ENCODE peak calls at places on chromosomes 7 and 10, in five cellular contexts. E, K, C, V and T are unnamed samples.

GRCh38 chr10:33216661-33217427 is 117.6 kb downstream of the NRP1 start:
- DNase-seq in K (no peak), V (no peak), E (peak), C (no peak), T (no peak)

GRCh38 chr10:58967551-58968418 is 208.7 kb upstream of the PHYHIPL start:
- DNase-seq in V (no peak), K (no peak), C (no peak), E (peak), T (peak)

GRCh38 chr7:26292768-26293560 is 1.3 kb downstream of the SNX10 start:
- DNase-seq in C (no peak), K (peak), V (peak), E (peak), T (no peak)

GRCh38 chr7:17147409-17147808 is 151.0 kb upstream of the AHR start:
- DNase-seq in E (no peak), K (no peak), V (no peak), C (no peak), T (no peak)

GRCh38 chr7:21869785-21870402 is 75.8 kb downstream of the CDCA7L start:
- DNase-seq in E (no peak), K (no peak), C (no peak), V (no peak), T (no peak)

GRCh38 chr7:130380861-130381455 is 664 bp downstream of the CPA1 start:
- DNase-seq in V (no peak), E (no peak), K (no peak), C (no peak), T (no peak)

GRCh38 chr10:122688293-122688989 is 11.2 kb downstream of the C10orf120 start:
- DNase-seq in V (no peak), K (peak), E (no peak), C (no peak), T (no peak)

GRCh38 chr7:130149575-130150139 is 55.5 kb downstream of the TMEM209 start:
- DNase-seq in K (peak), E (no peak), V (peak), C (no peak), T (peak)

GRCh38 chr10:73076361-73077183 is 20.1 kb downstream of the P4HA1 start:
- DNase-seq in V (peak), K (peak), E (no peak), C (peak), T (no peak)

GRCh38 chr7:94683066-94683465 is 27.1 kb upstream of the SGCE start:
- DNase-seq in K (no peak), V (no peak), C (no peak), E (no peak), T (no peak)

GRCh38 chr7:142248-142955 is 50.0 kb upstream of the FAM20C start:
- DNase-seq in V (peak), C (no peak), K (no peak), E (peak), T (no peak)

DNA sequence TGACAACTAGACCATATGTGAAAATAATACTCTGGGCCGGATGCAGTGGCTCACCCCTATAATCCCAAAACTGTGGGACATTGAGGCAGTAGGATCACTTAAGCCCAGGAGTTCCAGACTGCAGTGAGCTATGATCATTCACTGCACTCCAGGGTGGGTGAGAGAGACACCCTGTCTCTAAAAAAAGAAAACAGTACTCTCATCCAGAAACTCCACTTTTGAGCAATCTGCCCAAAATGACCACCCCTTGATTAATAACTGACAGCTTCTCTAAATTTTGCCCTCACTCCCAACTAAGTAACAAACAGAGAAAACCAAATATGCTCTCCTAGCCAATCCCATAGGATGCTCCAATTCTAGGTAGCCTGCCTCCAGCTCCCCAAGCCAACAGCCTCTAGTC is 62.5 kb upstream of the AKR1E2 start:
- DNase-seq in C (no peak), E (no peak), V (no peak), K (no peak), T (no peak)
- H3K4me3 ChIP-seq in C (no peak), E (no peak), V (no peak), K (no peak), T (no peak)

GRCh38 chr10:101569465-101569837 is 18.6 kb downstream of the POLL start:
- DNase-seq in V (no peak), E (no peak), K (no peak), C (no peak), T (peak)

GRCh38 chr10:101571573-101571925 is 16.5 kb downstream of the POLL start:
- DNase-seq in C (no peak), K (no peak), V (no peak), E (no peak), T (no peak)

GRCh38 chr10:101572785-101573184 is 15.3 kb downstream of the POLL start:
- DNase-seq in E (no peak), K (no peak), C (no peak), V (no peak), T (no peak)

GRCh38 chr10:101569838-101570763 is 18.0 kb downstream of the POLL start:
- DNase-seq in V (peak), C (peak), E (peak), K (peak), T (peak)

DNA sequence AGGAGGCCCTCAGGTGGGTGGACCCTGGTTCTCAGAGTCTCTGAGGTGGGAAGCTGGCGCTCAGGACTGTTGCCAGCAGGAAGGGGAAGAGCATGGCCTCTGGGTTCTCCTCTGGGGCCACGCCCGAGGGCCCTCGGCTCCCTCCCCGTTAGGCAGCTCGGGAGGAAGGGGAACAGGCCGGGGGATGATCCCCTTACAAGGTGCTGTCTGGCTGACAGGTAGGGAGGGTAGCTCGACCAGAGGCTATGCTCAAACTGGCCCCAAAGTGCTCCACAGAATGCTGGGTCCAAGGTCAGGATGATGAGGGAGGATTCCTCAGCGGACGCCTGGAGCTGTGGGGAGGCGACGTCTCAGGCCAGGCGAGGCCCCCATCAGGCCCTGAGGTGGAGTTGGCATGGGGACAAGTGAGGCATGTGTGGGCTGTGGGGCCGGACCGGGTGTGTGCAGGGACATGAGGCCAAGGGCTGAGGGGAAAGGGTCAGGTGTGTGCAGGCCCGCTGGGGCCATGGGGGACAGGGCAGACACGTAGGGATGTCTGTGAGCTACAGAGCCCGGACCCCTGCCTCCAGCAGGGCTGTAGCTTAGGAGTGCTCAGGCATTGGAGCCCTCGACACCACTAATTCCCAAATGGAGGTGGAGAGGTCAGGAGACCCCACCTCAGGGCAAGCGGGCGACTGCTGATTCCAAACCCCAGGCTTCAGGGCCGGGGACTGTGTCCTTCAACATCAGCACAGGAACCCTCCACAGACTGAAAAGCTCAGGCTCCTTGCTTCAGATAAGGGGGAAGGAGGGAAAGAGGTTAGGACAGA is 17.1 kb downstream of the POLL start:
- DNase-seq in C (no peak), V (no peak), K (no peak), E (no peak), T (no peak)
- TF ChIP-seq POLR2A in C (no peak), V (no peak), K (no peak), E (no peak), T (no peak)

GRCh38 chr10:62238880-62239279 is 29.8 kb downstream of the RTKN2 start:
- DNase-seq in E (no peak), C (no peak), K (no peak), V (no peak), T (no peak)
- H3K4me3 ChIP-seq in E (no peak), C (no peak), K (no peak), V (no peak), T (no peak)

GRCh38 chr10:101224910-101225823 is 4.1 kb downstream of the LBX1 start:
- DNase-seq in E (no peak), C (no peak), K (no peak), V (no peak), T (no peak)
- TF ChIP-seq POLR2A in E (no peak), C (no peak), K (no peak), V (no peak), T (no peak)

GRCh38 chr7:157791261-157791660 is 454.5 kb downstream of the DNAJB6 start:
- DNase-seq in C (no peak), V (no peak), K (no peak), E (no peak), T (no peak)

GRCh38 chr7:157791666-157792065 is 454.9 kb downstream of the DNAJB6 start:
- DNase-seq in E (no peak), V (no peak), K (no peak), C (no peak), T (no peak)

GRCh38 chr7:157788573-157788972 is 451.8 kb downstream of the DNAJB6 start:
- DNase-seq in V (no peak), K (no peak), C (no peak), E (no peak), T (no peak)

GRCh38 chr7:157789094-157789493 is 452.3 kb downstream of the DNAJB6 start:
- DNase-seq in E (no peak), K (no peak), C (no peak), V (no peak), T (no peak)

GRCh38 chr7:157789942-157790341 is 453.1 kb downstream of the DNAJB6 start:
- DNase-seq in V (no peak), E (no peak), K (no peak), C (no peak), T (no peak)
- H3K4me3 ChIP-seq in V (no peak), E (no peak), K (no peak), C (no peak), T (no peak)

GRCh38 chr7:12423995-12424745 is 20.5 kb upstream of the VWDE start:
- DNase-seq in C (no peak), V (no peak), E (no peak), K (no peak), T (no peak)
- TF ChIP-seq POLR2A in C (no peak), V (no peak), E (no peak), K (no peak), T (no peak)

DNA sequence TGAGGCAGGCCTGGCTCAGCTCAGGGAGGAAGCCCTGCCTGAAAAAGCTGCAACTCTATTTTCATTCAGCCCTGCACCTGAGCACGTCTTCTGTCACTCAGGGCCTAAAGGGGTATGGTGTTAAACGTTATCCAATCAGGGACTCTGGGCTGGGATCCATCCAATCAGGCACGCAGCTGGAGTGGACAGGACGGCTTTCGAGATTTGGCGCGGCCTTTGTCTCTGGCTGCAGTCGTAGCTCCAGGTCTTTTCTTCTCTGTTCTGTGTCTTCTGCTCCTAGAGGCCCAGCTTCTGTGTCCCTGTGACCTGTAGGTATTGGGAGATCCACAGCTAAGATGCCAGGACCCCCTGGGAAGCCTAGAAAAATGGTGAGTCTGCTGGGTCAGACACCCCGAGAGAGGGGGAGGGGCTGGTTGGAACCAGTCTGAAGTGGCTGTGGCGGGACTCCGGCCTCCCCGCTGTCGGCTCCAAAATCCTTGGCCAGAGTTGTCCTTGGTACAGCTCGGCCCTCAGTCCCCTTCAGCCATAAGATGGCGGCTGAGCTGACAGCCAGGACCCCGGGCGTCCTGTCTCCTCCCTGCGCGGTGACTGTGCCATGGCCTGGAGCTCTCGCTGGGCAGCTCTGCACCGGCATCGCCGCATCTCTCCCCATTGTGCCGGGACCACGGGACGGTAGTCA is 11.7 kb upstream of the ZNF680 start:
- DNase-seq in K (no peak), C (no peak), V (no peak), E (no peak), T (no peak)
- H3K4me3 ChIP-seq in K (peak), C (peak), V (peak), E (no peak), T (no peak)

GRCh38 chr10:124630551-124630950 is 113.6 kb downstream of the FAM53B start:
- DNase-seq in C (no peak), E (no peak), K (no peak), V (no peak), T (no peak)

GRCh38 chr10:124629842-124630241 is 114.3 kb downstream of the FAM53B start:
- DNase-seq in C (no peak), V (no peak), K (no peak), E (no peak), T (no peak)

GRCh38 chr10:124628676-124629021 is 115.5 kb downstream of the FAM53B start:
- DNase-seq in K (no peak), E (no peak), C (no peak), V (no peak), T (no peak)

GRCh38 chr10:124627851-124628675 is 116.1 kb downstream of the FAM53B start:
- DNase-seq in V (no peak), C (no peak), E (no peak), K (no peak), T (no peak)

DNA sequence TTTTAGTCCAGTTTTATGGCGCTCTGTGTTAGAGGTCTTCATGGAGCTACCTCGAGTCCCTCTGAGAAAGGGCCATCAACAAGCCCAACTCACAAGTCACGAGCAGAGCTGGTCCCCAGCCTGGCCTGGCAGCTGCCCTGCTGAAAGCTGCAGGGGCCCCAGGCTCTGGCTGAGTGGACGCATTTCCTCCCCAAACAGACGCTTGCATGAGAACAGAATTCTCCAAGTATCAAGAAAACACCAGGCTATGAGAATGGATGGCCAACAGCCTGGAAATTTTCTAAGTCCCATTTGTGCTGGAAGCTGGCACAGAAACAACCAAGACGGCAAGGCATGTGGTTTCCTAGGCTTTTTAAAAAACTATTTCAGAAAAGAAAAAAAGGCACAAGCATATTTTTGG is 114.8 kb downstream of the FAM53B start:
- DNase-seq in K (no peak), V (no peak), C (no peak), E (no peak), T (no peak)
- TF ChIP-seq POLR2A in K (no peak), V (no peak), C (no peak), E (no peak), T (no peak)

GRCh38 chr7:44201813-44202212 is 1.0 kb downstream of the YKT6 start:
- DNase-seq in K (no peak), V (no peak), E (no peak), C (no peak), T (no peak)
- H3K4me3 ChIP-seq in K (peak), V (peak), E (peak), C (peak), T (peak)